ENCODE peak calls at places on chromosome 20, in five cellular contexts. B, D, N, F and W are unnamed samples.

GRCh38 chr20:59955131-59955796 is 3.0 kb upstream of the CDH26 start:
- DNase-seq in D (peak), F (no peak), N (no peak), B (peak), W (no peak)

GRCh38 chr20:1775117-1775516 is 117.5 kb upstream of the SIRPG start:
- DNase-seq in F (no peak), N (no peak), B (no peak), D (no peak), W (no peak)

GRCh38 chr20:35181731-35182130 is 9.9 kb downstream of the PROCR start:
- DNase-seq in F (no peak), D (no peak), N (no peak), B (no peak), W (no peak)

GRCh38 chr20:24587384-24588046 is 118.1 kb downstream of the SYNDIG1 start:
- DNase-seq in N (no peak), B (no peak), F (no peak), D (no peak), W (no peak)

GRCh38 chr20:41854765-41855164 is 236.6 kb upstream of the CHD6 start:
- DNase-seq in B (peak), F (no peak), D (no peak), N (no peak), W (no peak)

GRCh38 chr20:5524886-5525285 is 208.1 kb upstream of the PROKR2 start:
- DNase-seq in F (no peak), N (no peak), B (peak), D (no peak), W (no peak)

GRCh38 chr20:38674178-38675133 is 49.8 kb upstream of the SLC32A1 start:
- DNase-seq in D (no peak), F (peak), N (peak), B (no peak), W (no peak)

GRCh38 chr20:49366687-49367086 is 88.8 kb upstream of the ZNFX1 start:
- DNase-seq in B (no peak), N (no peak), F (no peak), D (no peak), W (no peak)

GRCh38 chr20:45164906-45165305 is 9.8 kb upstream of the PI3 start:
- DNase-seq in F (no peak), N (no peak), D (no peak), B (no peak), W (no peak)

GRCh38 chr20:647479-648019 is 5.5 kb downstream of the SRXN1 start:
- DNase-seq in D (no peak), N (no peak), B (no peak), F (no peak), W (no peak)

GRCh38 chr20:62837790-62838458 is 21.1 kb downstream of the COL9A3 start:
- DNase-seq in D (no peak), B (peak), N (no peak), F (no peak), W (no peak)